ENCODE peak calls at places on chromosome 2, in five cellular contexts. F is SW480; J is activated CD4-positive, CD25-positive, alpha-beta regulatory T cell; Z is GM03348; R is stomach. M is an unnamed sample.

GRCh38 chr2:212441141-212441540 is 97.5 kb downstream of the ERBB4 start:
- DNase-seq in F (no peak), J (no peak), Z (no peak), R (no peak), M (no peak)

GRCh38 chr2:46569061-46569560 is 89.7 kb downstream of the TMEM247 start:
- DNase-seq in F (no peak), J (no peak), Z (no peak), R (no peak), M (no peak)

GRCh38 chr2:142849818-142850217 is 27.6 kb upstream of the KYNU start:
- DNase-seq in F (no peak), J (no peak), Z (no peak), R (no peak), M (no peak)

GRCh38 chr2:34851804-34852203 is 1252.7 kb upstream of the FAM98A start:
- DNase-seq in F (no peak), J (no peak), Z (no peak), R (no peak), M (no peak)

GRCh38 chr2:157236404-157236803 is 21.1 kb upstream of the GALNT5 start:
- DNase-seq in F (no peak), J (no peak), Z (no peak), R (no peak), M (no peak)

GRCh38 chr2:8653485-8653884 is 28.4 kb upstream of the ID2 start:
- DNase-seq in F (no peak), J (no peak), Z (no peak), R (no peak), M (no peak)

GRCh38 chr2:25347205-25347815 is 5.6 kb upstream of the DNMT3A start:
- DNase-seq in F (peak), J (no peak), Z (no peak), R (no peak), M (no peak)

GRCh38 chr2:138726681-138727080 is 53.5 kb downstream of the NXPH2 start:
- DNase-seq in F (no peak), J (no peak), Z (no peak), R (no peak), M (no peak)

GRCh38 chr2:117217145-117217544 is 597.3 kb upstream of the DDX18 start:
- DNase-seq in F (no peak), J (no peak), Z (no peak), R (no peak), M (no peak)

GRCh38 chr2:184599875-184600227 is 1.5 kb downstream of the ZNF804A start:
- DNase-seq in F (no peak), J (no peak), Z (no peak), R (no peak), M (no peak)

GRCh38 chr2:170481201-170481600 is 233.9 kb upstream of the SP5 start:
- DNase-seq in F (no peak), J (no peak), Z (no peak), R (no peak), M (no peak)

GRCh38 chr2:184598313-184599053 is at the start of gene ZNF804A:
- DNase-seq in F (no peak), J (no peak), Z (peak), R (peak), M (peak)

GRCh38 chr2:210965472-210965871 is 409.1 kb downstream of the CPS1 start:
- DNase-seq in F (no peak), J (no peak), Z (no peak), R (no peak), M (no peak)

GRCh38 chr2:238285653-238286082 is 2.7 kb downstream of the PER2 start:
- DNase-seq in F (peak), J (no peak), Z (peak), R (peak), M (peak)

GRCh38 chr2:26001743-26002341 is 19.5 kb upstream of the KIF3C start:
- DNase-seq in F (no peak), J (no peak), Z (peak), R (peak), M (no peak)

GRCh38 chr2:226063704-226064390 is 664.3 kb downstream of the NYAP2 start:
- DNase-seq in F (peak), J (no peak), Z (peak), R (no peak), M (peak)

GRCh38 chr2:105802587-105802986 is 57.9 kb downstream of the NCK2 start:
- DNase-seq in F (no peak), J (no peak), Z (no peak), R (no peak), M (no peak)

GRCh38 chr2:23351388-23352141 is 33.4 kb upstream of the KLHL29 start:
- DNase-seq in F (peak), J (no peak), Z (peak), R (peak), M (peak)